ENCODE peak calls at places on chromosomes 12 and 14, in nine cellular contexts. H, Y, D, B, Z, G, F, S and C are unnamed samples.

GRCh38 chr12:25195056-25195971 is at the start of the genes DNAI7 and ETFRF1:
- DNase-seq in H (peak; percentile 97), Y (peak; percentile 99), D (peak; percentile 95), B (peak; percentile 98), Z (peak; percentile 91), G (peak; percentile 95), F (peak; percentile 99), S (peak; percentile 95), C (peak; percentile 99)

GRCh38 chr14:93173943-93174395 is 10.7 kb downstream of the MOAP1 start:
- DNase-seq in H (peak; percentile 19), Y (no peak), D (no peak), B (no peak), Z (no peak), G (no peak), F (no peak), S (no peak), C (no peak)

GRCh38 chr14:86712727-86713126 is 1182.8 kb downstream of the FLRT2 start:
- DNase-seq in H (no peak), Y (no peak), D (no peak), B (no peak), Z (no peak), G (no peak), F (no peak), S (no peak), C (no peak)

GRCh38 chr12:28442101-28442500 is 251.8 kb downstream of the CCDC91 start:
- DNase-seq in H (no peak), Y (no peak), D (no peak), B (no peak), Z (no peak), G (no peak), F (no peak), S (no peak), C (no peak)

GRCh38 chr12:130990034-130990433 is 36.3 kb downstream of the ADGRD1 start:
- DNase-seq in H (no peak), Y (peak; percentile 63), D (no peak), B (no peak), Z (no peak), G (no peak), F (no peak), S (no peak), C (no peak)

GRCh38 chr12:96749978-96750377 is 157.1 kb upstream of the NEDD1 start:
- DNase-seq in H (no peak), Y (no peak), D (no peak), B (no peak), Z (no peak), G (no peak), F (no peak), S (no peak), C (no peak)

GRCh38 chr12:19652391-19652790 is 213.1 kb downstream of the AEBP2 start:
- DNase-seq in H (no peak), Y (no peak), D (no peak), B (no peak), Z (peak; percentile 10), G (no peak), F (no peak), S (peak; percentile 26), C (no peak)

GRCh38 chr14:89958966-89959365 is 3.2 kb downstream of the TDP1 start:
- DNase-seq in H (no peak), Y (no peak), D (no peak), B (no peak), Z (no peak), G (no peak), F (no peak), S (no peak), C (no peak)

GRCh38 chr14:36183402-36183801 is 6.9 kb upstream of the PTCSC3 start:
- DNase-seq in H (no peak), Y (no peak), D (no peak), B (no peak), Z (no peak), G (no peak), F (no peak), S (no peak), C (no peak)

GRCh38 chr14:32469388-32470160 is 140.5 kb downstream of the AKAP6 start:
- DNase-seq in H (peak; percentile 77), Y (no peak), D (no peak), B (no peak), Z (peak; percentile 73), G (peak; percentile 55), F (no peak), S (peak; percentile 66), C (no peak)

GRCh38 chr12:122449317-122449716 is 26.8 kb upstream of the CLIP1 start:
- DNase-seq in H (peak; percentile 93), Y (no peak), D (no peak), B (no peak), Z (peak; percentile 79), G (peak; percentile 76), F (no peak), S (peak; percentile 76), C (peak; percentile 62)

GRCh38 chr14:100341301-100342031 is 18.3 kb downstream of the SLC25A47 start:
- DNase-seq in H (peak; percentile 68), Y (no peak), D (peak; percentile 24), B (no peak), Z (peak; percentile 59), G (peak; percentile 60), F (no peak), S (peak; percentile 41), C (no peak)

GRCh38 chr12:19683178-19683927 is 244.1 kb downstream of the AEBP2 start:
- DNase-seq in H (peak; percentile 74), Y (no peak), D (no peak), B (no peak), Z (peak; percentile 46), G (peak; percentile 46), F (no peak), S (peak; percentile 58), C (no peak)

GRCh38 chr12:102511575-102511974 is 31.2 kb upstream of the IGF1 start:
- DNase-seq in H (no peak), Y (no peak), D (no peak), B (no peak), Z (no peak), G (no peak), F (no peak), S (no peak), C (no peak)

GRCh38 chr12:123115409-123116111 is 35.3 kb downstream of the PITPNM2 start:
- DNase-seq in H (peak; percentile 97), Y (peak; percentile 93), D (peak; percentile 62), B (peak; percentile 78), Z (peak; percentile 97), G (no peak), F (no peak), S (peak; percentile 96), C (no peak)

GRCh38 chr12:27667540-27667939 is 28.7 kb upstream of the REP15 start:
- DNase-seq in H (peak; percentile 68), Y (no peak), D (peak; percentile 63), B (no peak), Z (peak; percentile 76), G (no peak), F (no peak), S (peak; percentile 45), C (no peak)

GRCh38 chr14:44374906-44375305 is 132.2 kb downstream of the FSCB start:
- DNase-seq in H (no peak), Y (no peak), D (no peak), B (no peak), Z (no peak), G (no peak), F (no peak), S (no peak), C (no peak)

GRCh38 chr14:44370727-44371126 is 136.4 kb downstream of the FSCB start:
- DNase-seq in H (peak; percentile 8), Y (no peak), D (no peak), B (no peak), Z (no peak), G (no peak), F (no peak), S (no peak), C (no peak)

GRCh38 chr14:44372807-44373497 is 134.1 kb downstream of the FSCB start:
- DNase-seq in H (no peak), Y (no peak), D (no peak), B (no peak), Z (no peak), G (no peak), F (no peak), S (no peak), C (no peak)

GRCh38 chr14:44369401-44370123 is 137.5 kb downstream of the FSCB start:
- DNase-seq in H (no peak), Y (no peak), D (no peak), B (no peak), Z (no peak), G (no peak), F (no peak), S (no peak), C (no peak)
- TF ChIP-seq CTCF in H (no peak), Y (no peak), D (no peak), B (no peak), Z (no peak), G (no peak), F (no peak), S (no peak), C (no peak)

GRCh38 chr12:103739546-103739945 is 101.5 kb downstream of the NT5DC3 start:
- DNase-seq in H (no peak), Y (no peak), D (no peak), B (no peak), Z (no peak), G (no peak), F (no peak), S (no peak), C (no peak)
- TF ChIP-seq CTCF in H (no peak), Y (no peak), D (no peak), B (no peak), Z (no peak), G (no peak), F (no peak), S (no peak), C (no peak)

GRCh38 chr14:60067911-60068310 is 23.8 kb upstream of the PCNX4 start:
- DNase-seq in H (no peak), Y (no peak), D (no peak), B (no peak), Z (no peak), G (no peak), F (no peak), S (no peak), C (no peak)

GRCh38 chr14:60061371-60061770 is 30.4 kb upstream of the PCNX4 start:
- DNase-seq in H (no peak), Y (no peak), D (no peak), B (no peak), Z (peak; percentile 7), G (no peak), F (no peak), S (no peak), C (no peak)

GRCh38 chr14:60064491-60065072 is 27.1 kb upstream of the PCNX4 start:
- DNase-seq in H (peak; percentile 63), Y (no peak), D (no peak), B (no peak), Z (peak; percentile 55), G (peak; percentile 51), F (no peak), S (peak; percentile 46), C (no peak)
- TF ChIP-seq CTCF in H (peak; percentile 67), Y (peak; percentile 54), D (peak; percentile 51), B (peak; percentile 50), Z (peak; percentile 79), G (peak; percentile 68), F (peak; percentile 18), S (peak; percentile 79), C (no peak)

DNA sequence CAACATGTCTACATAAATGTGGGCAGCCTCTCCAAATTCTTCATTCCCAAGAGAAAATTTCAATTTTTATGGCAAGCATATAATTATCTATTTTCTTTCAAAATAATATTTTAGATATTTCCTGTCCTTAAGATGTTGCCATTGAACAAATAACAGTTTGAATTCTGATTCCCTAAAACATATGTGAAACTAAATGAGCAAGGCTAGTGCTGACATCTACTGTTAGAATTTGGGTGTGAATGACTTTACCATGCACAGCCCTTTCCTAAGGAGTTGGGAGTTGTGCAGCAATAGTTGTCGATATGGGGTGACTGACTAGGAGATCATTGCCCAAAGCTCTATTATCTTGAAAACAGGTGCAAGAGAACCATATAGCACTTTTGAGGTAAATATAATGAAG is 108.2 kb upstream of the SLC38A4 start:
- DNase-seq in H (peak; percentile 77), Y (no peak), D (no peak), B (no peak), Z (peak; percentile 77), G (peak; percentile 58), F (no peak), S (peak; percentile 69), C (peak; percentile 10)
- TF ChIP-seq CTCF in H (peak; percentile 63), Y (peak; percentile 39), D (peak; percentile 31), B (peak; percentile 66), Z (peak; percentile 85), G (peak; percentile 74), F (no peak), S (peak; percentile 83), C (no peak)